ENCODE peak calls at places on chromosomes 2 and 18, in nine cellular contexts. One of them, this sample, is unnamed.

GRCh38 chr2:201228912-201229290 is 31.4 kb upstream of the CASP8 start:
- DNase-seq in kidney epithelial cell: no peak
- DNase-seq in A549: no peak
- DNase-seq in uterus: no peak
- DNase-seq in cardiac muscle cell: no peak
- DNase-seq in thyroid gland: no peak
- DNase-seq in mucosa of descending colon: peak; percentile 58
- DNase-seq in mesothelial cell of epicardium: no peak
- DNase-seq in heart right ventricle: no peak
- DNase-seq in this sample: no peak

GRCh38 chr2:134234535-134234934 is 19.3 kb upstream of the MGAT5 start:
- DNase-seq in kidney epithelial cell: no peak
- DNase-seq in A549: no peak
- DNase-seq in uterus: no peak
- DNase-seq in cardiac muscle cell: no peak
- DNase-seq in thyroid gland: no peak
- DNase-seq in mucosa of descending colon: no peak
- DNase-seq in mesothelial cell of epicardium: no peak
- DNase-seq in heart right ventricle: no peak
- DNase-seq in this sample: no peak

GRCh38 chr2:150681120-150681796 is 193.8 kb upstream of the RND3 start:
- DNase-seq in kidney epithelial cell: peak; percentile 93
- DNase-seq in A549: no peak
- DNase-seq in uterus: no peak
- DNase-seq in cardiac muscle cell: peak; percentile 89
- DNase-seq in thyroid gland: no peak
- DNase-seq in mucosa of descending colon: no peak
- DNase-seq in mesothelial cell of epicardium: no peak
- DNase-seq in heart right ventricle: no peak
- DNase-seq in this sample: peak; percentile 95

GRCh38 chr18:48164096-48164475 is 233.6 kb upstream of the SMAD2 start:
- DNase-seq in kidney epithelial cell: no peak
- DNase-seq in A549: no peak
- DNase-seq in uterus: no peak
- DNase-seq in cardiac muscle cell: no peak
- DNase-seq in thyroid gland: no peak
- DNase-seq in mucosa of descending colon: no peak
- DNase-seq in mesothelial cell of epicardium: no peak
- DNase-seq in heart right ventricle: no peak
- DNase-seq in this sample: no peak

GRCh38 chr18:45103319-45104070 is 422.8 kb downstream of the SETBP1 start:
- DNase-seq in kidney epithelial cell: no peak
- DNase-seq in A549: no peak
- DNase-seq in uterus: no peak
- DNase-seq in cardiac muscle cell: no peak
- DNase-seq in thyroid gland: no peak
- DNase-seq in mucosa of descending colon: peak; percentile 13
- DNase-seq in mesothelial cell of epicardium: no peak
- DNase-seq in heart right ventricle: no peak
- DNase-seq in this sample: no peak

GRCh38 chr18:3452750-3453539 is 3.0 kb downstream of the TGIF1 start:
- DNase-seq in kidney epithelial cell: no peak
- DNase-seq in A549: no peak
- DNase-seq in uterus: peak; percentile 29
- DNase-seq in cardiac muscle cell: peak; percentile 40
- DNase-seq in thyroid gland: no peak
- DNase-seq in mucosa of descending colon: peak; percentile 52
- DNase-seq in mesothelial cell of epicardium: no peak
- DNase-seq in heart right ventricle: no peak
- DNase-seq in this sample: no peak

GRCh38 chr18:13562494-13563029 is 163.8 kb downstream of the FAM210A start:
- DNase-seq in kidney epithelial cell: no peak
- DNase-seq in A549: no peak
- DNase-seq in uterus: no peak
- DNase-seq in cardiac muscle cell: no peak
- DNase-seq in thyroid gland: peak; percentile 49
- DNase-seq in mucosa of descending colon: no peak
- DNase-seq in mesothelial cell of epicardium: no peak
- DNase-seq in heart right ventricle: peak; percentile 46
- DNase-seq in this sample: no peak

GRCh38 chr2:122743031-122743675 is 987.7 kb downstream of the TSN start:
- DNase-seq in kidney epithelial cell: no peak
- DNase-seq in A549: no peak
- DNase-seq in uterus: no peak
- DNase-seq in cardiac muscle cell: no peak
- DNase-seq in thyroid gland: no peak
- DNase-seq in mucosa of descending colon: no peak
- DNase-seq in mesothelial cell of epicardium: no peak
- DNase-seq in heart right ventricle: no peak
- DNase-seq in this sample: no peak

GRCh38 chr18:29651121-29651675 is 1391.3 kb downstream of the DSC3 start:
- DNase-seq in kidney epithelial cell: peak; percentile 28
- DNase-seq in A549: no peak
- DNase-seq in uterus: no peak
- DNase-seq in cardiac muscle cell: peak; percentile 38
- DNase-seq in thyroid gland: no peak
- DNase-seq in mucosa of descending colon: no peak
- DNase-seq in mesothelial cell of epicardium: no peak
- DNase-seq in heart right ventricle: no peak
- DNase-seq in this sample: no peak

GRCh38 chr18:23133860-23134779 is 1.2 kb upstream of the CABLES1 start:
- DNase-seq in kidney epithelial cell: no peak
- DNase-seq in A549: peak; percentile 70
- DNase-seq in uterus: no peak
- DNase-seq in cardiac muscle cell: no peak
- DNase-seq in thyroid gland: peak; percentile 69
- DNase-seq in mucosa of descending colon: peak; percentile 60
- DNase-seq in mesothelial cell of epicardium: no peak
- DNase-seq in heart right ventricle: no peak
- DNase-seq in this sample: no peak

GRCh38 chr2:85457043-85457442 is 38.5 kb downstream of the SH2D6 start:
- DNase-seq in kidney epithelial cell: no peak
- DNase-seq in A549: no peak
- DNase-seq in uterus: no peak
- DNase-seq in cardiac muscle cell: no peak
- DNase-seq in thyroid gland: no peak
- DNase-seq in mucosa of descending colon: no peak
- DNase-seq in mesothelial cell of epicardium: no peak
- DNase-seq in heart right ventricle: no peak
- DNase-seq in this sample: no peak

GRCh38 chr2:216691210-216691741 is 4.1 kb downstream of the IGFBP5 start:
- DNase-seq in kidney epithelial cell: no peak
- DNase-seq in A549: peak; percentile 27
- DNase-seq in uterus: peak; percentile 94
- DNase-seq in cardiac muscle cell: peak; percentile 82
- DNase-seq in thyroid gland: peak; percentile 93
- DNase-seq in mucosa of descending colon: peak; percentile 42
- DNase-seq in mesothelial cell of epicardium: peak; percentile 81
- DNase-seq in heart right ventricle: peak; percentile 93
- DNase-seq in this sample: no peak

GRCh38 chr2:217949448-217949847 is 53.3 kb downstream of the TNS1 start:
- DNase-seq in kidney epithelial cell: no peak
- DNase-seq in A549: no peak
- DNase-seq in uterus: peak; percentile 3
- DNase-seq in cardiac muscle cell: no peak
- DNase-seq in thyroid gland: no peak
- DNase-seq in mucosa of descending colon: no peak
- DNase-seq in mesothelial cell of epicardium: no peak
- DNase-seq in heart right ventricle: no peak
- DNase-seq in this sample: no peak

GRCh38 chr2:217947341-217948316 is 55.2 kb downstream of the TNS1 start:
- DNase-seq in kidney epithelial cell: no peak
- DNase-seq in A549: no peak
- DNase-seq in uterus: peak; percentile 14
- DNase-seq in cardiac muscle cell: no peak
- DNase-seq in thyroid gland: peak; percentile 56
- DNase-seq in mucosa of descending colon: no peak
- DNase-seq in mesothelial cell of epicardium: no peak
- DNase-seq in heart right ventricle: no peak
- DNase-seq in this sample: no peak

GRCh38 chr2:217950401-217950871 is 52.4 kb downstream of the TNS1 start:
- DNase-seq in kidney epithelial cell: no peak
- DNase-seq in A549: no peak
- DNase-seq in uterus: peak; percentile 55
- DNase-seq in cardiac muscle cell: no peak
- DNase-seq in thyroid gland: peak; percentile 42
- DNase-seq in mucosa of descending colon: no peak
- DNase-seq in mesothelial cell of epicardium: no peak
- DNase-seq in heart right ventricle: peak; percentile 40
- DNase-seq in this sample: no peak

GRCh38 chr2:217948897-217949296 is 53.9 kb downstream of the TNS1 start:
- DNase-seq in kidney epithelial cell: no peak
- DNase-seq in A549: no peak
- DNase-seq in uterus: peak; percentile 15
- DNase-seq in cardiac muscle cell: no peak
- DNase-seq in thyroid gland: no peak
- DNase-seq in mucosa of descending colon: no peak
- DNase-seq in mesothelial cell of epicardium: no peak
- DNase-seq in heart right ventricle: no peak
- DNase-seq in this sample: no peak

DNA sequence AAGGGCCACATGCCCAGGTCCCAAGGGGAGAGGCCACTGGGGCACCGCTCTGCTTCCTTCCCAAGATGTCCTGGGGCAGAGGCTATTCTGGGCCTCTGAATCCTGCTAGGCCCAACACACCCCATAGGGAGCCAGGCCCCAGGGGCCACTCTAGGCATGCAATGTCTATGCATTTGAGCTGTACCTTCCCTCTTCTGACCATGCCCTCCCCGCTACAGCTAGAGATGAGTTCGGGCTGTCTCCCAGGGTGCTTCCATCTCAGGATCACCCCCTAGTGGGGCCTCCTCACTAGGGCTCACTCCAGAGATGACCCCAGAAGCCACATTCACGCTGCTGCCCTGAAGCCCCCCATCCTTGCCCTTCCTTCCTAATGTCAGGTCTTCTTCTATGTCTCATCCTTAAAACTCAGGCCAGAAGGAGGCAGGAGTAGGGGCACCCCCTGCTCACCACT is 54.4 kb downstream of the TNS1 start:
- DNase-seq in kidney epithelial cell: no peak
- DNase-seq in A549: no peak
- DNase-seq in uterus: peak; percentile 16
- DNase-seq in cardiac muscle cell: no peak
- DNase-seq in thyroid gland: peak; percentile 2
- DNase-seq in mucosa of descending colon: no peak
- DNase-seq in mesothelial cell of epicardium: no peak
- DNase-seq in heart right ventricle: no peak
- DNase-seq in this sample: no peak
- TF ChIP-seq CTCF in kidney epithelial cell: no peak
- TF ChIP-seq CTCF in A549: no peak
- TF ChIP-seq CTCF in uterus: no peak
- TF ChIP-seq CTCF in cardiac muscle cell: no peak
- TF ChIP-seq CTCF in thyroid gland: no peak
- TF ChIP-seq CTCF in mucosa of descending colon: no peak
- TF ChIP-seq CTCF in mesothelial cell of epicardium: no peak
- TF ChIP-seq CTCF in heart right ventricle: no peak
- TF ChIP-seq CTCF in this sample: no peak

GRCh38 chr18:34493566-34494358 is 216.3 kb upstream of the DTNA start:
- DNase-seq in kidney epithelial cell: no peak
- DNase-seq in A549: no peak
- DNase-seq in uterus: no peak
- DNase-seq in cardiac muscle cell: peak; percentile 10
- DNase-seq in thyroid gland: peak; percentile 81
- DNase-seq in mucosa of descending colon: no peak
- DNase-seq in mesothelial cell of epicardium: peak; percentile 56
- DNase-seq in heart right ventricle: peak; percentile 18
- DNase-seq in this sample: no peak
- TF ChIP-seq CTCF in kidney epithelial cell: no peak
- TF ChIP-seq CTCF in A549: no peak
- TF ChIP-seq CTCF in uterus: no peak
- TF ChIP-seq CTCF in cardiac muscle cell: no peak
- TF ChIP-seq CTCF in thyroid gland: no peak
- TF ChIP-seq CTCF in mucosa of descending colon: no peak
- TF ChIP-seq CTCF in mesothelial cell of epicardium: no peak
- TF ChIP-seq CTCF in heart right ventricle: no peak
- TF ChIP-seq CTCF in this sample: no peak

DNA sequence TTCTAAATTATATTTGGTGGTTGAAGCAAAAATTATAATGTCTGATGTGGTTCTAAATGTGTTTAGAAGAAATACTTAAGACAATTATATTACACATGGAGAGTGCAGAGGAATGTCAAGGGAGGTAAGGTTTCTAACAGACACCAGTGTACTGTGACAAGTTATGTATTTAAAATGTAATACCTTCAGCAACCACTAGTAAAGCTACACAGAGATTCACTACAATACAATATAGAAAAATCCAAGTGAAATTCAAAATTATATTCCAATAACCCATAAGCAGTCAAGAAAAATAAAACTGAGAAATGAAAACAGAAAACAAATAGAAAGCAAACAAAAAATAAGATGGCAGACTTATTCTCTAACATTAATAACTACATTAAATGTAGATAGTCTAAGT is 249.5 kb upstream of the KLHL14 start:
- DNase-seq in kidney epithelial cell: no peak
- DNase-seq in A549: peak; percentile 0
- DNase-seq in uterus: no peak
- DNase-seq in cardiac muscle cell: no peak
- DNase-seq in thyroid gland: no peak
- DNase-seq in mucosa of descending colon: no peak
- DNase-seq in mesothelial cell of epicardium: no peak
- DNase-seq in heart right ventricle: no peak
- DNase-seq in this sample: no peak
- TF ChIP-seq CTCF in kidney epithelial cell: no peak
- TF ChIP-seq CTCF in A549: no peak
- TF ChIP-seq CTCF in uterus: no peak
- TF ChIP-seq CTCF in cardiac muscle cell: no peak
- TF ChIP-seq CTCF in thyroid gland: no peak
- TF ChIP-seq CTCF in mucosa of descending colon: no peak
- TF ChIP-seq CTCF in mesothelial cell of epicardium: peak; percentile 45
- TF ChIP-seq CTCF in heart right ventricle: no peak
- TF ChIP-seq CTCF in this sample: no peak

GRCh38 chr2:182891611-182892010 is 25.2 kb upstream of the FRZB start:
- DNase-seq in kidney epithelial cell: no peak
- DNase-seq in A549: no peak
- DNase-seq in uterus: no peak
- DNase-seq in cardiac muscle cell: no peak
- DNase-seq in thyroid gland: no peak
- DNase-seq in mucosa of descending colon: no peak
- DNase-seq in mesothelial cell of epicardium: no peak
- DNase-seq in heart right ventricle: no peak
- DNase-seq in this sample: no peak

GRCh38 chr2:182895169-182895568 is 28.7 kb upstream of the FRZB start:
- DNase-seq in kidney epithelial cell: no peak
- DNase-seq in A549: no peak
- DNase-seq in uterus: no peak
- DNase-seq in cardiac muscle cell: no peak
- DNase-seq in thyroid gland: no peak
- DNase-seq in mucosa of descending colon: no peak
- DNase-seq in mesothelial cell of epicardium: no peak
- DNase-seq in heart right ventricle: no peak
- DNase-seq in this sample: no peak

GRCh38 chr2:182893666-182894065 is 27.2 kb upstream of the FRZB start:
- DNase-seq in kidney epithelial cell: no peak
- DNase-seq in A549: no peak
- DNase-seq in uterus: no peak
- DNase-seq in cardiac muscle cell: no peak
- DNase-seq in thyroid gland: no peak
- DNase-seq in mucosa of descending colon: no peak
- DNase-seq in mesothelial cell of epicardium: no peak
- DNase-seq in heart right ventricle: no peak
- DNase-seq in this sample: no peak

GRCh38 chr2:182895798-182896197 is 29.4 kb upstream of the FRZB start:
- DNase-seq in kidney epithelial cell: no peak
- DNase-seq in A549: no peak
- DNase-seq in uterus: no peak
- DNase-seq in cardiac muscle cell: no peak
- DNase-seq in thyroid gland: no peak
- DNase-seq in mucosa of descending colon: no peak
- DNase-seq in mesothelial cell of epicardium: no peak
- DNase-seq in heart right ventricle: no peak
- DNase-seq in this sample: no peak

GRCh38 chr2:182894174-182894573 is 27.7 kb upstream of the FRZB start:
- DNase-seq in kidney epithelial cell: no peak
- DNase-seq in A549: no peak
- DNase-seq in uterus: no peak
- DNase-seq in cardiac muscle cell: no peak
- DNase-seq in thyroid gland: no peak
- DNase-seq in mucosa of descending colon: no peak
- DNase-seq in mesothelial cell of epicardium: no peak
- DNase-seq in heart right ventricle: no peak
- DNase-seq in this sample: no peak
- TF ChIP-seq CTCF in kidney epithelial cell: no peak
- TF ChIP-seq CTCF in A549: no peak
- TF ChIP-seq CTCF in uterus: no peak
- TF ChIP-seq CTCF in cardiac muscle cell: no peak
- TF ChIP-seq CTCF in thyroid gland: no peak
- TF ChIP-seq CTCF in mucosa of descending colon: no peak
- TF ChIP-seq CTCF in mesothelial cell of epicardium: no peak
- TF ChIP-seq CTCF in heart right ventricle: no peak
- TF ChIP-seq CTCF in this sample: no peak